ENCODE peak calls at places on chromosomes 4 and X, in nine cellular contexts. C, U, N, B, O, Z, S, G and M are unnamed samples.

GRCh38 chrX:78111140-78111931 is 7.3 kb downstream of the PGK1 start:
- DNase-seq in C (no peak), N (no peak), U (no peak), O (no peak), G (no peak), B (no peak), S (no peak), Z (no peak), M (no peak)

GRCh38 chr4:73308286-73308685 is 49.7 kb upstream of the ANKRD17 start:
- DNase-seq in U (no peak), Z (no peak), O (no peak), S (peak; percentile 49), N (peak; percentile 26), G (peak; percentile 35), C (no peak), B (peak; percentile 55), M (no peak)

GRCh38 chr4:174490356-174490969 is 31.8 kb downstream of the HPGD start:
- DNase-seq in S (no peak), N (no peak), G (peak; percentile 54), U (no peak), Z (no peak), O (no peak), B (peak; percentile 74), C (no peak), M (no peak)

GRCh38 chr4:20253272-20253798 is 1.6 kb downstream of the SLIT2 start:
- DNase-seq in O (peak; percentile 41), S (no peak), N (peak; percentile 15), Z (no peak), B (no peak), C (no peak), G (no peak), U (no peak), M (no peak)

GRCh38 chrX:27918799-27919198 is 62.5 kb downstream of the DCAF8L1 start:
- DNase-seq in O (no peak), U (no peak), G (no peak), N (no peak), C (no peak), B (peak; percentile 2), Z (no peak), S (no peak), M (no peak)

GRCh38 chrX:70437921-70438665 is 6.5 kb upstream of the DLG3 start:
- DNase-seq in U (no peak), G (no peak), N (no peak), Z (no peak), B (no peak), S (no peak), C (no peak), O (no peak), M (no peak)

GRCh38 chr4:124631760-124632159 is 80.8 kb downstream of the ANKRD50 start:
- DNase-seq in S (peak; percentile 98), U (peak; percentile 88), G (peak; percentile 98), O (peak; percentile 84), N (no peak), B (peak; percentile 98), Z (no peak), C (no peak), M (no peak)

GRCh38 chr4:15161439-15161838 is 159.2 kb downstream of the CPEB2 start:
- DNase-seq in N (no peak), O (no peak), Z (no peak), S (no peak), B (peak; percentile 14), G (no peak), C (no peak), U (no peak), M (no peak)

GRCh38 chr4:73721419-73721818 is 18.9 kb upstream of the CXCL8 start:
- DNase-seq in U (peak; percentile 78), Z (no peak), O (no peak), N (no peak), B (peak; percentile 92), C (no peak), S (peak; percentile 29), G (peak; percentile 44), M (no peak)

GRCh38 chr4:10403633-10404445 is 53.4 kb downstream of the ZNF518B start:
- DNase-seq in S (peak; percentile 54), Z (no peak), N (peak; percentile 25), U (no peak), G (peak; percentile 37), O (no peak), C (no peak), B (peak; percentile 80), M (no peak)

GRCh38 chr4:38867478-38868054 is at the start of gene FAM114A1:
- DNase-seq in B (peak; percentile 76), O (peak; percentile 79), U (no peak), Z (peak; percentile 63), N (peak; percentile 94), G (peak; percentile 61), S (peak; percentile 48), C (peak; percentile 94), M (peak; percentile 78)

GRCh38 chr4:109703664-109704351 is 563 bp upstream of the CASP6 start:
- DNase-seq in U (no peak), N (no peak), B (peak; percentile 15), C (no peak), Z (no peak), G (peak; percentile 1), S (no peak), O (no peak), M (no peak)

GRCh38 chr4:162988530-162988929 is 178.2 kb downstream of the NAF1 start:
- DNase-seq in Z (no peak), C (no peak), S (no peak), B (no peak), U (no peak), G (no peak), O (no peak), N (no peak), M (no peak)

GRCh38 chr4:184824776-184825393 is 883 bp downstream of the ACSL1 start:
- DNase-seq in Z (no peak), B (peak; percentile 22), S (no peak), C (peak; percentile 83), U (no peak), N (no peak), G (no peak), O (no peak), M (no peak)

GRCh38 chr4:158903079-158903456 is 134.2 kb downstream of the FNIP2 start:
- DNase-seq in Z (no peak), N (no peak), G (no peak), S (no peak), O (no peak), C (no peak), B (no peak), U (no peak), M (no peak)

GRCh38 chr4:147332101-147332500 is 148.8 kb upstream of the EDNRA start:
- DNase-seq in B (peak; percentile 84), O (no peak), C (no peak), S (no peak), G (no peak), N (no peak), Z (no peak), U (no peak), M (no peak)

GRCh38 chr4:184028571-184028996 is 123.5 kb downstream of the STOX2 start:
- DNase-seq in N (no peak), O (no peak), G (no peak), Z (no peak), C (no peak), B (no peak), U (no peak), S (no peak), M (no peak)

GRCh38 chr4:103948244-103949018 is 228.6 kb upstream of the TACR3 start:
- DNase-seq in N (no peak), C (no peak), O (no peak), S (no peak), B (no peak), G (no peak), Z (peak; percentile 68), U (no peak), M (no peak)

GRCh38 chr4:58936436-58936835 is 1826.3 kb upstream of the IGFBP7 start:
- DNase-seq in O (no peak), G (no peak), Z (no peak), N (no peak), U (no peak), C (no peak), S (no peak), B (no peak), M (no peak)

GRCh38 chr4:144646523-144647094 is 653 bp downstream of the HHIP start:
- DNase-seq in O (no peak), Z (peak; percentile 38), U (no peak), N (peak; percentile 22), C (no peak), B (peak; percentile 35), G (no peak), S (no peak), M (no peak)
- TF ChIP-seq CTCF in O (no peak), Z (no peak), U (no peak), N (no peak), C (no peak), B (peak; percentile 40), G (peak; percentile 67), S (peak; percentile 32), M (peak; percentile 32)

GRCh38 chrX:36898301-36898700 is 109.9 kb upstream of the FAM47C start:
- DNase-seq in G (no peak), C (no peak), B (no peak), N (no peak), O (no peak), U (no peak), Z (no peak), S (no peak), M (no peak)
- TF ChIP-seq CTCF in G (peak; percentile 36), C (no peak), B (no peak), N (peak; percentile 35), O (peak; percentile 46), U (peak; percentile 58), Z (peak; percentile 65), S (peak; percentile 33), M (peak; percentile 67)

GRCh38 chrX:104370089-104370488 is 115.4 kb upstream of the ESX1 start:
- DNase-seq in C (no peak), G (no peak), N (no peak), S (no peak), U (no peak), B (no peak), Z (peak; percentile 36), O (no peak), M (no peak)
- TF ChIP-seq CTCF in C (no peak), G (peak; percentile 57), N (no peak), S (peak; percentile 29), U (no peak), B (no peak), Z (peak; percentile 44), O (no peak), M (peak; percentile 39)

GRCh38 chr4:63556332-63556731 is 852.9 kb downstream of the TECRL start:
- DNase-seq in S (no peak), C (no peak), B (no peak), U (no peak), N (no peak), O (no peak), G (no peak), Z (peak; percentile 45), M (no peak)
- TF ChIP-seq CTCF in S (no peak), C (no peak), B (no peak), U (no peak), N (no peak), O (no peak), G (no peak), Z (peak; percentile 70), M (peak; percentile 28)

DNA sequence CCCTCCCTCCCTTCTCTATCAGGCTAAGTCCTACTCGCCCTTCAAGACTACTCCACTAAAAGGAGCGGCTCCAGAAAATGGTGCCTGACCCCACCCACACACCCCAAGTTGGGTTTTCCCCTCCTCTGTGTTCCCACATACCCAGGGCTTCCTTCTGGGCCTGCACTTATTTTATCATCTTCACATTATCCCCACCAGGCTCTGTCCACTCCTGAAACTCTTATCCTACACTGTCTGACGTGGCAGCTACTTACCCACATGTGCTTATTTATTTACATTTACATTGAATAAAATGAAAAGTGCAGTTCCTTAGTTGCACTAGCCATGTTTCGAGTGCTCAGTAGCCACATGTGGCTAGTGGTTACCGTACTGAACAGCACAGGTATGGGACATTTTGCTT is 5.1 kb upstream of the KDM5C start:
- DNase-seq in S (no peak), U (no peak), G (no peak), O (no peak), N (no peak), C (no peak), Z (no peak), B (no peak), M (no peak)
- TF ChIP-seq CTCF in S (no peak), U (no peak), G (no peak), O (no peak), N (no peak), C (no peak), Z (no peak), B (no peak), M (no peak)